ENCODE peak calls at places on chromosome 7, in eight cellular contexts. K is neural progenitor cell, M is PC-3, Z is HCT116, P is GM23248, D is OCI-LY7, R is MM.1S, C is hepatocyte. Q is an unnamed sample.

GRCh38 chr7:2154831-2155230 is 77.9 kb downstream of the MAD1L1 start:
- DNase-seq in K (no peak), M (no peak), Z (no peak), P (no peak), D (no peak), R (no peak), C (no peak), Q (no peak)

GRCh38 chr7:158858592-158859503 is 2.5 kb downstream of the DYNC2I1 start:
- DNase-seq in K (peak), M (peak), Z (peak), P (no peak), D (no peak), R (no peak), C (no peak), Q (peak)

GRCh38 chr7:34143397-34143796 is 238.1 kb downstream of the BMPER start:
- DNase-seq in K (no peak), M (no peak), Z (no peak), P (peak), D (no peak), R (no peak), C (no peak), Q (no peak)

GRCh38 chr7:17486835-17487234 is 188.4 kb downstream of the AHR start:
- DNase-seq in K (no peak), M (no peak), Z (no peak), P (no peak), D (no peak), R (no peak), C (no peak), Q (no peak)

GRCh38 chr7:75798770-75799169 is 14.8 kb downstream of the CCL24 start:
- DNase-seq in K (no peak), M (no peak), Z (no peak), P (no peak), D (peak), R (peak), C (no peak), Q (no peak)

GRCh38 chr7:37984775-37985390 is 64.4 kb downstream of the EPDR1 start:
- DNase-seq in K (no peak), M (no peak), Z (no peak), P (no peak), D (no peak), R (no peak), C (no peak), Q (no peak)

GRCh38 chr7:99218406-99219184 is 10.7 kb upstream of the KPNA7 start:
- DNase-seq in K (no peak), M (no peak), Z (no peak), P (no peak), D (no peak), R (no peak), C (no peak), Q (no peak)

GRCh38 chr7:26062240-26062603 is 89.8 kb upstream of the NFE2L3 start:
- DNase-seq in K (no peak), M (no peak), Z (no peak), P (no peak), D (no peak), R (no peak), C (no peak), Q (peak)

DNA sequence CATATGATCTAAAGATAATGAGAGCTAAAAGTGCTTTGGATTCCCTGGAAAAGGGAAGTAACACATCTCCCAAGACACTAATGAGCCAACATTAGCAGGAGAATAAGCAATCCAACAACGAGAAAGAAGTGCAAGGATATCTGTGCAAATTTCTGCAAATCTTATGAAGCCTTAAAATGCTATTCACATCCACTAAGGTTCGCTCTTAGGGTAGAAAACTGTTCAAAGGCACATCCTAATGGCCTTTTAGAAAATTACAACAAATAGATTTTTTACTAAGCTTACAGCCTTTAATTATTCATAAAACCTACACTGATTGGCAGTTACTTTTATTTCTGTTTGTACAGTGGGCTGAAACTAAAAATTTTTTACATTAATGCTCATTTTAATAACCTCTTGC is 100.3 kb downstream of the RAPGEF5 start:
- DNase-seq in K (no peak), M (no peak), Z (no peak), P (no peak), D (no peak), R (no peak), C (no peak), Q (no peak)
- TF ChIP-seq EZH2phosphoT487 in K (no peak), M (no peak), Z (no peak), P (no peak), D (no peak), R (no peak), C (no peak), Q (no peak)

DNA sequence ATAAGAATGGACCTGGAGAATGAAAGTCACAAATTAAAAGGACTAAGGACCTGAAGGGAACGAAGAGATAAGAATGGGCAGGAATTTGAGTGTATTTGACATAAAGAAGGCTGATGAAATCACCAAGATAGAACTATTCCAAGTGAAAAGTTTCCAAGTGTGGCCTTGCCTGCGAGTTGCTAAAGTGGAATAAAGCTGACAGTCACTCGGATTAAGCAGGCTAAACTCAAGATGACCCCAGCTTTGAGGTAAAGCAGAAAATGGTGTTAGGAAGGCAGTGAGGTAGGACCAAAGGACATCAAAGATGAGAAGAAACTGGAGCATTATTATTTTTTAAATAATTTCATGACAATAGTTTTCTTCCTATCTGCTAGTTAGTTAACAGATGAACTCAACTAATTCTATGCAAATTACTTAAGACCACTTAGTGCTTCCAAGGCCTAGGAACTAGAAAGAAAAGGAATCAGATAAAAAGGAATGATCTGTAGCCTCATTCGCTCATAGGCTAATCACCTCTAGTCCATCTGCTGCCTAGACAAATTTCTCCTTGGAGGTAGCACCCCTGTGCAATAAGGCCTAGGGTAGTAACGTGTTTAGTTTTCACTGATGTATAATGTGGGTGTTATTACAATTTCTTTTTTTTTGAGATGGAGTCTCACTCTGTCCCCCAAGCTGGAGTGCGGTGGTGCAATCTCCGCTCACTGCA is 34.5 kb downstream of the EZH2 start:
- DNase-seq in K (peak), M (no peak), Z (no peak), P (peak), D (no peak), R (no peak), C (no peak), Q (no peak)
- TF ChIP-seq EZH2phosphoT487 in K (no peak), M (no peak), Z (no peak), P (no peak), D (no peak), R (no peak), C (no peak), Q (no peak)

GRCh38 chr7:116862234-116863167 is at the start of gene CAPZA2:
- DNase-seq in K (peak), M (peak), Z (peak), P (peak), D (peak), R (peak), C (peak), Q (peak)

GRCh38 chr7:116859323-116859722 is 3.1 kb upstream of the CAPZA2 start:
- DNase-seq in K (no peak), M (peak), Z (no peak), P (peak), D (no peak), R (no peak), C (no peak), Q (no peak)

GRCh38 chr7:116861717-116862116 is 670 bp upstream of the CAPZA2 start:
- DNase-seq in K (no peak), M (no peak), Z (no peak), P (no peak), D (no peak), R (no peak), C (no peak), Q (no peak)

GRCh38 chr7:116864084-116864483 is 1.7 kb downstream of the CAPZA2 start:
- DNase-seq in K (no peak), M (no peak), Z (no peak), P (peak), D (no peak), R (no peak), C (no peak), Q (no peak)

DNA sequence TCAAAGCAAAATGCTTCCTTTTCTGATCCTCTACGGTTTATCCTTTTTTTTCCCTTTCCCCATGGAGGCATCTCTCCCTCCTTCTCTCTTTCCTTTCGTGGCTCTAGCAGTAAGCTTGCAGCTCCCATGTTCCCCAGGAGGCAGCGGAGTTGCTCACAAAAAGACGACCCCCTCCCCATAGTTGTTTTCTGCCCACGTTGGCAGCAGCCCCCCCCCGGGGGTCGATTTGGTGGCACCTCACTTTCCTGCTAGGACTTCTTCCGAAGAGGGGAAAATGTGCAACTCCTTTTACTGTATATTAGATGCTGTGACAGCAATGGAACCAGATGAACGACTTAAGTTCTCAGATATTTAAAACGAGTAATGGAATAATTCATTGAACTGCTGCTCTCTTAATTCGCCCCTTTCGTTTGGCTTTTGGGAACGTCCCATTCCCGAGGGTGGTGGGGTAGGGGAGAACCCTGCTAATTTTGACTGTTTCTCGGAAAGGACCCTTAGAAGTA is 832 bp downstream of the CAPZA2 start:
- DNase-seq in K (peak), M (peak), Z (no peak), P (no peak), D (peak), R (no peak), C (peak), Q (peak)
- TF ChIP-seq EZH2phosphoT487 in K (no peak), M (no peak), Z (no peak), P (no peak), D (no peak), R (no peak), C (no peak), Q (no peak)

DNA sequence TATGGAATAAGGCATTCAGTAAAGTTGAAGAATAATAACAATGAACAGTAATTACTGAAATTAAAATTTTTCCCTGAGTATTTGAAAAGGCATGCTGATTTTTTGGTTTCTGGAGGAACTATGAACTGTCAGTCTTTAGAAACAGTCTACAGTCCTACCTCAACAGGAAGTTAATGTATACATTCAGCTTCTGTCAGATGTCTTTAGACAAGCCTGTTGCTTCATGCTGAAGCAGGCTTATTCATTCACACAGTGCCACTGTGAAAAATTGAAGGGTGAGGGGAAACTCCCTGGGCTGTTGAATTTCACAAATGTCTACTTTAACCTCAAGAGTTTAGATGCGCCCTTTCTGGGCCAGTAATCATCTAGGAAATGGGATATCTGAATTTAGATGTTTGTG is 3.5 kb downstream of the NRF1 start:
- DNase-seq in K (no peak), M (no peak), Z (no peak), P (peak), D (peak), R (peak), C (no peak), Q (no peak)
- TF ChIP-seq EZH2phosphoT487 in K (no peak), M (no peak), Z (no peak), P (no peak), D (no peak), R (no peak), C (no peak), Q (no peak)

GRCh38 chr7:143975617-143976016 is 21.0 kb downstream of the OR2F1 start:
- DNase-seq in K (peak), M (no peak), Z (peak), P (peak), D (no peak), R (no peak), C (no peak), Q (peak)

GRCh38 chr7:143980746-143981510 is 19.2 kb upstream of the OR6B1 start:
- DNase-seq in K (no peak), M (no peak), Z (no peak), P (peak), D (no peak), R (no peak), C (no peak), Q (no peak)

GRCh38 chr7:143979999-143980398 is 20.1 kb upstream of the OR6B1 start:
- DNase-seq in K (no peak), M (peak), Z (no peak), P (no peak), D (no peak), R (no peak), C (no peak), Q (no peak)

GRCh38 chr7:143978585-143978984 is 21.5 kb upstream of the OR6B1 start:
- DNase-seq in K (no peak), M (peak), Z (no peak), P (peak), D (no peak), R (no peak), C (no peak), Q (no peak)

GRCh38 chr7:143979359-143979758 is 20.8 kb upstream of the OR6B1 start:
- DNase-seq in K (no peak), M (peak), Z (no peak), P (peak), D (no peak), R (no peak), C (no peak), Q (no peak)
- TF ChIP-seq EZH2phosphoT487 in K (no peak), M (no peak), Z (no peak), P (no peak), D (no peak), R (no peak), C (no peak), Q (no peak)

GRCh38 chr7:128910569-128910945 is at the start of gene KCP:
- DNase-seq in K (peak), M (no peak), Z (no peak), P (no peak), D (no peak), R (no peak), C (no peak), Q (no peak)
- TF ChIP-seq EZH2phosphoT487 in K (no peak), M (no peak), Z (no peak), P (no peak), D (no peak), R (no peak), C (no peak), Q (no peak)

GRCh38 chr7:132295198-132295597 is 281.1 kb downstream of the PLXNA4 start:
- DNase-seq in K (no peak), M (no peak), Z (no peak), P (no peak), D (no peak), R (no peak), C (no peak), Q (no peak)

GRCh38 chr7:132296820-132297219 is 279.4 kb downstream of the PLXNA4 start:
- DNase-seq in K (no peak), M (no peak), Z (no peak), P (no peak), D (no peak), R (no peak), C (no peak), Q (no peak)

GRCh38 chr7:132292803-132293202 is 283.5 kb downstream of the PLXNA4 start:
- DNase-seq in K (no peak), M (peak), Z (no peak), P (no peak), D (no peak), R (no peak), C (no peak), Q (no peak)

GRCh38 chr7:132300599-132300998 is 275.7 kb downstream of the PLXNA4 start:
- DNase-seq in K (no peak), M (no peak), Z (no peak), P (no peak), D (no peak), R (no peak), C (no peak), Q (no peak)

DNA sequence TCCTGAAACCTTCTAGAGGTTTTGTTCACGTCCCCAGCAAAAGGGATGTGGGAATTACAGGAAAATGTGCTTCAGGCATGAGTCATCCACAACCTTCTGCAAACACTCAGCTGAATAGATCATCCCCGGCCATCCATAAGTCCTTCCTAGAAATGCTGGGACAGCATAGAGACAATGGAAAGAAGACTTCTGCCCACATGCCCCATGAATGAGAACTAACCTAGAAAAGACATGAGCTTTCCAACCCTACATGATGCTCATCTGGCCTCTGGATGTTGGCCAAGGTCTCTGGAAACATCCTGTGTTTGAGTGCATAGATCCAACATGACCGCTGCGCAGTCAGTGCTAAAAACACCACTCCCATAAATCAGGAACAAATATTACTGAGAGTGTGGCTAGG is 277.5 kb downstream of the PLXNA4 start:
- DNase-seq in K (no peak), M (peak), Z (no peak), P (peak), D (no peak), R (no peak), C (peak), Q (no peak)
- TF ChIP-seq EZH2phosphoT487 in K (no peak), M (no peak), Z (no peak), P (no peak), D (no peak), R (no peak), C (no peak), Q (no peak)

Q was measured in GM23338.